ENCODE peak calls at places on chromosomes 3 and 15, in eight cellular contexts. G is GM12892; T is NCI-H345; C is CD4-positive, CD25-positive, alpha-beta regulatory T cell; F is AG09309; U is fibroblast of lung; R is activated CD4-positive, CD25-positive, alpha-beta regulatory T cell treated with anti-CD3 and anti-CD28 coated beads, Interleukin-2, amount 50 U/mL, for 16 hours; O is naive thymus-derived CD8-positive, alpha-beta T cell. W is an unnamed sample.

GRCh38 chr15:70264014-70264492 is 166.3 kb upstream of the TLE3 start:
- DNase-seq in G (no peak), O (no peak), R (no peak), T (peak; percentile 53), C (no peak), U (no peak), F (no peak), W (no peak)

GRCh38 chr3:126417461-126418255 is 22.9 kb downstream of the CFAP100 start:
- DNase-seq in C (no peak), O (no peak), R (no peak), G (no peak), T (no peak), U (no peak), F (no peak), W (no peak)

GRCh38 chr3:52240059-52240885 is 1.3 kb upstream of the TWF2 start:
- DNase-seq in O (no peak), R (peak; percentile 25), T (peak; percentile 48), G (no peak), U (peak; percentile 98), F (peak; percentile 96), C (peak; percentile 85), W (no peak)

GRCh38 chr3:36512561-36512960 is 132.3 kb downstream of the STAC start:
- DNase-seq in F (no peak), O (no peak), R (no peak), U (no peak), G (no peak), T (no peak), C (no peak), W (no peak)

GRCh38 chr3:33954956-33955355 is 156.5 kb downstream of the PDCD6IP start:
- DNase-seq in R (no peak), O (no peak), U (no peak), G (no peak), F (no peak), T (no peak), C (no peak), W (no peak)

GRCh38 chr3:58568572-58569286 is 8.5 kb downstream of the FAM107A start:
- DNase-seq in F (no peak), R (peak; percentile 58), O (peak; percentile 47), C (peak; percentile 51), U (peak; percentile 76), T (peak; percentile 65), G (no peak), W (peak; percentile 5)

GRCh38 chr3:74295479-74295878 is 319.0 kb downstream of the CNTN3 start:
- DNase-seq in G (no peak), T (no peak), F (no peak), R (no peak), U (no peak), O (no peak), C (no peak), W (no peak)

GRCh38 chr15:64695571-64695992 is 79.8 kb downstream of the RBPMS2 start:
- DNase-seq in O (no peak), C (no peak), F (no peak), R (no peak), T (no peak), G (no peak), U (no peak), W (no peak)

GRCh38 chr3:180408654-180409053 is 193.3 kb upstream of the TTC14 start:
- DNase-seq in T (no peak), F (no peak), G (no peak), U (no peak), R (no peak), O (no peak), C (no peak), W (no peak)

GRCh38 chr3:24123596-24123995 is 178.5 kb downstream of the NR1D2 start:
- DNase-seq in C (no peak), U (peak; percentile 33), R (no peak), O (no peak), F (no peak), T (no peak), G (no peak), W (no peak)

GRCh38 chr3:106068795-106069194 is 200.0 kb upstream of the CBLB start:
- DNase-seq in T (no peak), O (peak; percentile 8), C (peak; percentile 62), U (peak; percentile 71), R (no peak), G (no peak), F (no peak), W (no peak)

GRCh38 chr3:46845397-46845859 is 17.8 kb downstream of the MYL3 start:
- DNase-seq in F (peak; percentile 53), G (no peak), R (no peak), O (no peak), T (no peak), U (peak; percentile 72), C (no peak), W (no peak)

GRCh38 chr15:51870774-51871173 is 41.3 kb downstream of the TMOD3 start:
- DNase-seq in C (no peak), R (no peak), T (no peak), O (no peak), U (no peak), F (no peak), G (no peak), W (no peak)

GRCh38 chr3:55440406-55440708 is 46.7 kb downstream of the WNT5A start:
- DNase-seq in U (no peak), F (no peak), G (no peak), R (no peak), T (no peak), O (no peak), C (no peak), W (no peak)

GRCh38 chr3:99407257-99407656 is 231.1 kb upstream of the COL8A1 start:
- DNase-seq in T (no peak), U (peak; percentile 68), C (no peak), O (no peak), R (no peak), F (no peak), G (no peak), W (no peak)

GRCh38 chr3:153903430-153903829 is 217.8 kb upstream of the ARHGEF26 start:
- DNase-seq in O (no peak), R (no peak), T (no peak), F (no peak), C (no peak), U (no peak), G (no peak), W (no peak)

GRCh38 chr15:88741046-88741445 is 62.2 kb upstream of the ACAN start:
- DNase-seq in U (no peak), T (no peak), G (no peak), O (no peak), C (no peak), R (no peak), F (no peak), W (no peak)

GRCh38 chr3:183116051-183116614 is 16.8 kb upstream of the MCCC1 start:
- DNase-seq in C (peak; percentile 78), U (no peak), G (peak; percentile 89), F (no peak), T (peak; percentile 100), R (peak; percentile 17), O (peak; percentile 57), W (peak; percentile 55)

GRCh38 chr15:40999190-40999589 is 45.9 kb downstream of the CHAC1 start:
- DNase-seq in F (peak; percentile 59), R (no peak), T (no peak), U (peak; percentile 62), C (no peak), O (no peak), G (no peak), W (no peak)

GRCh38 chr3:190167936-190168680 is 47.4 kb upstream of the P3H2 start:
- DNase-seq in R (no peak), G (no peak), T (no peak), U (no peak), F (no peak), O (no peak), C (no peak), W (no peak)

GRCh38 chr15:27479232-27480140 is 508.5 kb downstream of the GABRG3 start:
- DNase-seq in R (no peak), U (no peak), T (peak; percentile 93), C (no peak), O (no peak), G (no peak), F (no peak), W (no peak)

GRCh38 chr15:72999586-72999985 is 52.7 kb upstream of the NEO1 start:
- DNase-seq in G (no peak), U (no peak), R (no peak), T (no peak), C (no peak), O (no peak), F (no peak), W (no peak)

GRCh38 chr3:11679964-11680363 is 36.2 kb upstream of the VGLL4 start:
- DNase-seq in R (no peak), U (no peak), C (no peak), F (no peak), T (no peak), G (no peak), O (no peak), W (no peak)

GRCh38 chr15:97652700-97653167 is 307.8 kb upstream of the ARRDC4 start:
- DNase-seq in O (no peak), T (peak; percentile 49), R (no peak), F (no peak), G (no peak), C (no peak), U (no peak), W (no peak)

GRCh38 chr15:68499620-68500312 is 67.8 kb upstream of the ITGA11 start:
- DNase-seq in O (no peak), F (no peak), C (no peak), T (no peak), U (no peak), G (no peak), R (no peak), W (no peak)

GRCh38 chr3:190701096-190701532 is 161.4 kb downstream of the GMNC start:
- DNase-seq in U (peak; percentile 72), R (no peak), T (peak; percentile 37), C (peak; percentile 25), O (no peak), F (no peak), G (no peak), W (no peak)

GRCh38 chr15:92095691-92096090 is 242.2 kb downstream of the SLCO3A1 start:
- DNase-seq in C (peak; percentile 88), F (no peak), T (no peak), O (peak; percentile 13), R (peak; percentile 7), G (no peak), U (no peak), W (no peak)

W was measured in naive thymus-derived CD4-positive, alpha-beta T cell.